ENCODE peak calls at places on chromosomes 1 and 21, in eight cellular contexts. One of them, this sample, is unnamed.

GRCh38 chr1:60160141-60160540 is 86.6 kb upstream of the C1orf87 start:
- DNase-seq in effector CD4-positive, alpha-beta T cell: no peak
- DNase-seq in body of pancreas: no peak
- DNase-seq in stimulated activated CD4-positive, alpha-beta T cell treated with anti-CD3 and anti-CD28 coated beads, Interleukin-4, amount 100 ng/mL, for 48 hours: no peak
- DNase-seq in heart left ventricle: no peak
- DNase-seq in lung: no peak
- DNase-seq in amygdala: no peak
- DNase-seq in DMS53: no peak
- DNase-seq in this sample: no peak

GRCh38 chr1:151981178-151981525 is 12.5 kb downstream of the S100A10 start:
- DNase-seq in effector CD4-positive, alpha-beta T cell: no peak
- DNase-seq in body of pancreas: no peak
- DNase-seq in stimulated activated CD4-positive, alpha-beta T cell treated with anti-CD3 and anti-CD28 coated beads, Interleukin-4, amount 100 ng/mL, for 48 hours: no peak
- DNase-seq in heart left ventricle: no peak
- DNase-seq in lung: no peak
- DNase-seq in amygdala: no peak
- DNase-seq in DMS53: no peak
- DNase-seq in this sample: no peak

GRCh38 chr1:230243583-230244377 is 176.7 kb downstream of the GALNT2 start:
- DNase-seq in effector CD4-positive, alpha-beta T cell: no peak
- DNase-seq in body of pancreas: no peak
- DNase-seq in stimulated activated CD4-positive, alpha-beta T cell treated with anti-CD3 and anti-CD28 coated beads, Interleukin-4, amount 100 ng/mL, for 48 hours: no peak
- DNase-seq in heart left ventricle: no peak
- DNase-seq in lung: no peak
- DNase-seq in amygdala: no peak
- DNase-seq in DMS53: no peak
- DNase-seq in this sample: no peak

GRCh38 chr1:77543822-77544448 is 138.5 kb downstream of the ZZZ3 start:
- DNase-seq in effector CD4-positive, alpha-beta T cell: no peak
- DNase-seq in body of pancreas: no peak
- DNase-seq in stimulated activated CD4-positive, alpha-beta T cell treated with anti-CD3 and anti-CD28 coated beads, Interleukin-4, amount 100 ng/mL, for 48 hours: no peak
- DNase-seq in heart left ventricle: no peak
- DNase-seq in lung: no peak
- DNase-seq in amygdala: no peak
- DNase-seq in DMS53: peak; percentile 94
- DNase-seq in this sample: no peak

GRCh38 chr1:236370397-236370796 is 23.7 kb upstream of the EDARADD start:
- DNase-seq in effector CD4-positive, alpha-beta T cell: no peak
- DNase-seq in body of pancreas: no peak
- DNase-seq in stimulated activated CD4-positive, alpha-beta T cell treated with anti-CD3 and anti-CD28 coated beads, Interleukin-4, amount 100 ng/mL, for 48 hours: peak; percentile 19
- DNase-seq in heart left ventricle: no peak
- DNase-seq in lung: no peak
- DNase-seq in amygdala: no peak
- DNase-seq in DMS53: no peak
- DNase-seq in this sample: no peak

GRCh38 chr1:168763031-168763430 is 34.0 kb upstream of the DPT start:
- DNase-seq in effector CD4-positive, alpha-beta T cell: no peak
- DNase-seq in body of pancreas: no peak
- DNase-seq in stimulated activated CD4-positive, alpha-beta T cell treated with anti-CD3 and anti-CD28 coated beads, Interleukin-4, amount 100 ng/mL, for 48 hours: peak; percentile 3
- DNase-seq in heart left ventricle: no peak
- DNase-seq in lung: no peak
- DNase-seq in amygdala: no peak
- DNase-seq in DMS53: no peak
- DNase-seq in this sample: no peak

GRCh38 chr1:207050428-207050767 is 610 bp downstream of the YOD1 start:
- DNase-seq in effector CD4-positive, alpha-beta T cell: peak; percentile 15
- DNase-seq in body of pancreas: no peak
- DNase-seq in stimulated activated CD4-positive, alpha-beta T cell treated with anti-CD3 and anti-CD28 coated beads, Interleukin-4, amount 100 ng/mL, for 48 hours: no peak
- DNase-seq in heart left ventricle: no peak
- DNase-seq in lung: no peak
- DNase-seq in amygdala: no peak
- DNase-seq in DMS53: no peak
- DNase-seq in this sample: no peak

GRCh38 chr1:17922833-17923232 is 167.7 kb downstream of the ACTL8 start:
- DNase-seq in effector CD4-positive, alpha-beta T cell: no peak
- DNase-seq in body of pancreas: peak; percentile 37
- DNase-seq in stimulated activated CD4-positive, alpha-beta T cell treated with anti-CD3 and anti-CD28 coated beads, Interleukin-4, amount 100 ng/mL, for 48 hours: no peak
- DNase-seq in heart left ventricle: peak; percentile 36
- DNase-seq in lung: no peak
- DNase-seq in amygdala: peak; percentile 22
- DNase-seq in DMS53: peak; percentile 63
- DNase-seq in this sample: no peak

GRCh38 chr21:43832158-43832550 is 32.9 kb upstream of the AGPAT3 start:
- DNase-seq in effector CD4-positive, alpha-beta T cell: no peak
- DNase-seq in body of pancreas: no peak
- DNase-seq in stimulated activated CD4-positive, alpha-beta T cell treated with anti-CD3 and anti-CD28 coated beads, Interleukin-4, amount 100 ng/mL, for 48 hours: no peak
- DNase-seq in heart left ventricle: peak; percentile 18
- DNase-seq in lung: no peak
- DNase-seq in amygdala: no peak
- DNase-seq in DMS53: no peak
- DNase-seq in this sample: no peak

GRCh38 chr1:154727409-154727808 is 119.4 kb upstream of the ADAR start:
- DNase-seq in effector CD4-positive, alpha-beta T cell: no peak
- DNase-seq in body of pancreas: no peak
- DNase-seq in stimulated activated CD4-positive, alpha-beta T cell treated with anti-CD3 and anti-CD28 coated beads, Interleukin-4, amount 100 ng/mL, for 48 hours: no peak
- DNase-seq in heart left ventricle: no peak
- DNase-seq in lung: no peak
- DNase-seq in amygdala: no peak
- DNase-seq in DMS53: no peak
- DNase-seq in this sample: no peak